ENCODE peak calls at places on chromosome 9, in four cellular contexts. D is NCI-H774, W is HCT116, A is Karpas-422. K is an unnamed sample.

GRCh38 chr9:89366711-89367110 is 48.4 kb downstream of the SECISBP2 start:
- DNase-seq in D (no peak), W (no peak), A (no peak), K (no peak)

GRCh38 chr9:35035851-35036701 is 36.3 kb downstream of the VCP start:
- DNase-seq in D (no peak), W (no peak), A (no peak), K (no peak)

GRCh38 chr9:113955076-113955752 is 79.1 kb downstream of the ZNF618 start:
- DNase-seq in D (no peak), W (no peak), A (no peak), K (no peak)

GRCh38 chr9:86413966-86414880 is 60.0 kb upstream of the TUT7 start:
- DNase-seq in D (no peak), W (no peak), A (peak), K (peak)

GRCh38 chr9:81037889-81038288 is 651.5 kb downstream of the TLE1 start:
- DNase-seq in D (no peak), W (no peak), A (no peak), K (no peak)

GRCh38 chr9:8857330-8858249 is 1058.0 kb upstream of the DMAC1 start:
- DNase-seq in D (peak), W (no peak), A (no peak), K (peak)

GRCh38 chr9:81776390-81776789 is 87.0 kb upstream of the TLE1 start:
- DNase-seq in D (peak), W (no peak), A (no peak), K (no peak)

GRCh38 chr9:251398-251797 is 36.7 kb downstream of the DOCK8 start:
- DNase-seq in D (no peak), W (no peak), A (no peak), K (no peak)

GRCh38 chr9:127519301-127520166 is 68.2 kb downstream of the LRSAM1 start:
- DNase-seq in D (no peak), W (no peak), A (no peak), K (peak)

GRCh38 chr9:76203373-76203772 is 190.9 kb downstream of the RFK start:
- DNase-seq in D (no peak), W (no peak), A (peak), K (peak)

GRCh38 chr9:120692901-120693573 is 21.2 kb downstream of the MEGF9 start:
- DNase-seq in D (no peak), W (no peak), A (peak), K (peak)

GRCh38 chr9:89803403-89803802 is 198.6 kb downstream of the GADD45G start:
- DNase-seq in D (no peak), W (no peak), A (no peak), K (no peak)

GRCh38 chr9:126057461-126057860 is 269.2 kb upstream of the MVB12B start:
- DNase-seq in D (no peak), W (no peak), A (no peak), K (no peak)

GRCh38 chr9:130364619-130365322 is 80.0 kb upstream of the ASS1 start:
- DNase-seq in D (no peak), W (no peak), A (no peak), K (no peak)

GRCh38 chr9:95822583-95823431 is 52.7 kb upstream of the ERCC6L2 start:
- DNase-seq in D (no peak), W (peak), A (no peak), K (no peak)

K was measured in KBM-7.